ENCODE peak calls at places on chromosomes 5 and 9, in ten cellular contexts. One of them, this sample, is unnamed.

GRCh38 chr9:4334439-4334838 is 34.6 kb upstream of the GLIS3 start:
- DNase-seq in HFF-Myc: no peak
- DNase-seq in CD8-positive, alpha-beta T cell: no peak
- DNase-seq in astrocyte: peak; percentile 54
- DNase-seq in SK-N-SH: no peak
- DNase-seq in ovary: no peak
- DNase-seq in fibroblast of pulmonary artery: peak; percentile 54
- DNase-seq in naive thymus-derived CD4-positive, alpha-beta T cell: no peak
- DNase-seq in lower leg skin: no peak
- DNase-seq in esophagus muscularis mucosa: no peak
- DNase-seq in this sample: no peak

GRCh38 chr5:104266161-104266560 is 703.6 kb upstream of the NUDT12 start:
- DNase-seq in HFF-Myc: no peak
- DNase-seq in CD8-positive, alpha-beta T cell: no peak
- DNase-seq in astrocyte: peak; percentile 17
- DNase-seq in SK-N-SH: no peak
- DNase-seq in ovary: no peak
- DNase-seq in fibroblast of pulmonary artery: no peak
- DNase-seq in naive thymus-derived CD4-positive, alpha-beta T cell: no peak
- DNase-seq in lower leg skin: no peak
- DNase-seq in esophagus muscularis mucosa: no peak
- DNase-seq in this sample: no peak

GRCh38 chr9:134099123-134099761 is 31.4 kb upstream of the BRD3 start:
- DNase-seq in HFF-Myc: peak; percentile 16
- DNase-seq in CD8-positive, alpha-beta T cell: peak; percentile 24
- DNase-seq in astrocyte: no peak
- DNase-seq in SK-N-SH: no peak
- DNase-seq in ovary: no peak
- DNase-seq in fibroblast of pulmonary artery: peak; percentile 49
- DNase-seq in naive thymus-derived CD4-positive, alpha-beta T cell: peak; percentile 56
- DNase-seq in lower leg skin: peak; percentile 70
- DNase-seq in esophagus muscularis mucosa: no peak
- DNase-seq in this sample: peak; percentile 59

GRCh38 chr5:150219142-150219541 is 29.3 kb downstream of the SLC6A7 start:
- DNase-seq in HFF-Myc: no peak
- DNase-seq in CD8-positive, alpha-beta T cell: no peak
- DNase-seq in astrocyte: no peak
- DNase-seq in SK-N-SH: peak; percentile 50
- DNase-seq in ovary: no peak
- DNase-seq in fibroblast of pulmonary artery: peak; percentile 11
- DNase-seq in naive thymus-derived CD4-positive, alpha-beta T cell: no peak
- DNase-seq in lower leg skin: no peak
- DNase-seq in esophagus muscularis mucosa: no peak
- DNase-seq in this sample: no peak

GRCh38 chr9:32915802-32916201 is 85.6 kb downstream of the APTX start:
- DNase-seq in HFF-Myc: no peak
- DNase-seq in CD8-positive, alpha-beta T cell: no peak
- DNase-seq in astrocyte: no peak
- DNase-seq in SK-N-SH: no peak
- DNase-seq in ovary: no peak
- DNase-seq in fibroblast of pulmonary artery: no peak
- DNase-seq in naive thymus-derived CD4-positive, alpha-beta T cell: no peak
- DNase-seq in lower leg skin: no peak
- DNase-seq in esophagus muscularis mucosa: no peak
- DNase-seq in this sample: no peak

GRCh38 chr9:100167912-100168775 is 69.1 kb downstream of the INVS start:
- DNase-seq in HFF-Myc: no peak
- DNase-seq in CD8-positive, alpha-beta T cell: no peak
- DNase-seq in astrocyte: no peak
- DNase-seq in SK-N-SH: no peak
- DNase-seq in ovary: no peak
- DNase-seq in fibroblast of pulmonary artery: peak; percentile 16
- DNase-seq in naive thymus-derived CD4-positive, alpha-beta T cell: no peak
- DNase-seq in lower leg skin: no peak
- DNase-seq in esophagus muscularis mucosa: no peak
- DNase-seq in this sample: no peak

GRCh38 chr5:125042243-125042887 is 295.9 kb upstream of the ZNF608 start:
- DNase-seq in HFF-Myc: peak; percentile 71
- DNase-seq in CD8-positive, alpha-beta T cell: no peak
- DNase-seq in astrocyte: peak; percentile 80
- DNase-seq in SK-N-SH: no peak
- DNase-seq in ovary: no peak
- DNase-seq in fibroblast of pulmonary artery: peak; percentile 49
- DNase-seq in naive thymus-derived CD4-positive, alpha-beta T cell: no peak
- DNase-seq in lower leg skin: no peak
- DNase-seq in esophagus muscularis mucosa: no peak
- DNase-seq in this sample: no peak

GRCh38 chr9:129755151-129755550 is 2.3 kb upstream of the PTGES start:
- DNase-seq in HFF-Myc: no peak
- DNase-seq in CD8-positive, alpha-beta T cell: no peak
- DNase-seq in astrocyte: no peak
- DNase-seq in SK-N-SH: no peak
- DNase-seq in ovary: no peak
- DNase-seq in fibroblast of pulmonary artery: no peak
- DNase-seq in naive thymus-derived CD4-positive, alpha-beta T cell: no peak
- DNase-seq in lower leg skin: no peak
- DNase-seq in esophagus muscularis mucosa: no peak
- DNase-seq in this sample: no peak

GRCh38 chr5:68994645-68995044 is 99.2 kb upstream of the SLC30A5 start:
- DNase-seq in HFF-Myc: no peak
- DNase-seq in CD8-positive, alpha-beta T cell: no peak
- DNase-seq in astrocyte: no peak
- DNase-seq in SK-N-SH: peak; percentile 30
- DNase-seq in ovary: no peak
- DNase-seq in fibroblast of pulmonary artery: no peak
- DNase-seq in naive thymus-derived CD4-positive, alpha-beta T cell: no peak
- DNase-seq in lower leg skin: no peak
- DNase-seq in esophagus muscularis mucosa: no peak
- DNase-seq in this sample: no peak

GRCh38 chr5:154446183-154447073 is 631 bp downstream of the SAP30L start:
- DNase-seq in HFF-Myc: no peak
- DNase-seq in CD8-positive, alpha-beta T cell: peak; percentile 5
- DNase-seq in astrocyte: peak; percentile 59
- DNase-seq in SK-N-SH: peak; percentile 76
- DNase-seq in ovary: peak; percentile 55
- DNase-seq in fibroblast of pulmonary artery: peak; percentile 61
- DNase-seq in naive thymus-derived CD4-positive, alpha-beta T cell: peak; percentile 29
- DNase-seq in lower leg skin: peak; percentile 93
- DNase-seq in esophagus muscularis mucosa: peak; percentile 92
- DNase-seq in this sample: peak; percentile 34

GRCh38 chr9:87732756-87733155 is 6.8 kb downstream of the CTSL start:
- DNase-seq in HFF-Myc: no peak
- DNase-seq in CD8-positive, alpha-beta T cell: no peak
- DNase-seq in astrocyte: no peak
- DNase-seq in SK-N-SH: no peak
- DNase-seq in ovary: no peak
- DNase-seq in fibroblast of pulmonary artery: no peak
- DNase-seq in naive thymus-derived CD4-positive, alpha-beta T cell: no peak
- DNase-seq in lower leg skin: no peak
- DNase-seq in esophagus muscularis mucosa: no peak
- DNase-seq in this sample: no peak

GRCh38 chr5:127774221-127774620 is 71.0 kb downstream of the CCDC192 start:
- DNase-seq in HFF-Myc: no peak
- DNase-seq in CD8-positive, alpha-beta T cell: no peak
- DNase-seq in astrocyte: no peak
- DNase-seq in SK-N-SH: no peak
- DNase-seq in ovary: no peak
- DNase-seq in fibroblast of pulmonary artery: no peak
- DNase-seq in naive thymus-derived CD4-positive, alpha-beta T cell: no peak
- DNase-seq in lower leg skin: no peak
- DNase-seq in esophagus muscularis mucosa: no peak
- DNase-seq in this sample: no peak

GRCh38 chr5:127777957-127778356 is 74.8 kb downstream of the CCDC192 start:
- DNase-seq in HFF-Myc: no peak
- DNase-seq in CD8-positive, alpha-beta T cell: no peak
- DNase-seq in astrocyte: no peak
- DNase-seq in SK-N-SH: no peak
- DNase-seq in ovary: no peak
- DNase-seq in fibroblast of pulmonary artery: no peak
- DNase-seq in naive thymus-derived CD4-positive, alpha-beta T cell: no peak
- DNase-seq in lower leg skin: no peak
- DNase-seq in esophagus muscularis mucosa: no peak
- DNase-seq in this sample: no peak

GRCh38 chr5:127776477-127776876 is 73.3 kb downstream of the CCDC192 start:
- DNase-seq in HFF-Myc: no peak
- DNase-seq in CD8-positive, alpha-beta T cell: no peak
- DNase-seq in astrocyte: no peak
- DNase-seq in SK-N-SH: no peak
- DNase-seq in ovary: no peak
- DNase-seq in fibroblast of pulmonary artery: no peak
- DNase-seq in naive thymus-derived CD4-positive, alpha-beta T cell: no peak
- DNase-seq in lower leg skin: no peak
- DNase-seq in esophagus muscularis mucosa: no peak
- DNase-seq in this sample: no peak

GRCh38 chr5:127770272-127770671 is 67.1 kb downstream of the CCDC192 start:
- DNase-seq in HFF-Myc: no peak
- DNase-seq in CD8-positive, alpha-beta T cell: no peak
- DNase-seq in astrocyte: no peak
- DNase-seq in SK-N-SH: no peak
- DNase-seq in ovary: no peak
- DNase-seq in fibroblast of pulmonary artery: no peak
- DNase-seq in naive thymus-derived CD4-positive, alpha-beta T cell: no peak
- DNase-seq in lower leg skin: no peak
- DNase-seq in esophagus muscularis mucosa: no peak
- DNase-seq in this sample: no peak

DNA sequence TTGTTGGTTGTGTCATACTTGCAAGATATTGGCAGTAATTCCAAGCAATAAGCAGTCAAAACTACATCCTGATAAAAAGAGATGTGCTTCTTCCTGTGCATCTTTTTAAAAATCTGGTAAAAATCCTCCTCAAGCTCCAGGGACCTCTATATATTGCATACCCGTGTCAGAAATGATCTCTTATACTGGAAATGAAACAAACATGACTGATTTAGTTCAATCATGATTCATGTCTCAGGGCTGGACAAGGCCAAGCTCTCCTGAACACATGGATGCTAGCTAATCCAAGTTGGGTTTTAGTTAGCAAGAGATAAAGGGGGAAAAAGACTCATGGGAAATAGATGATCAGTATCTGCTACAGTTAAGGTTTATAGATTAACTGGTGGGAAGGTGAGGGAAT is 69.3 kb downstream of the CCDC192 start:
- DNase-seq in HFF-Myc: no peak
- DNase-seq in CD8-positive, alpha-beta T cell: no peak
- DNase-seq in astrocyte: no peak
- DNase-seq in SK-N-SH: no peak
- DNase-seq in ovary: no peak
- DNase-seq in fibroblast of pulmonary artery: no peak
- DNase-seq in naive thymus-derived CD4-positive, alpha-beta T cell: no peak
- DNase-seq in lower leg skin: no peak
- DNase-seq in esophagus muscularis mucosa: no peak
- DNase-seq in this sample: no peak
- H3K4me3 ChIP-seq in HFF-Myc: no peak overlapping the region
- H3K4me3 ChIP-seq in CD8-positive, alpha-beta T cell: no peak overlapping the region
- H3K4me3 ChIP-seq in astrocyte: no peak overlapping the region
- H3K4me3 ChIP-seq in SK-N-SH: no peak overlapping the region
- H3K4me3 ChIP-seq in ovary: no peak overlapping the region
- H3K4me3 ChIP-seq in fibroblast of pulmonary artery: no peak overlapping the region
- H3K4me3 ChIP-seq in naive thymus-derived CD4-positive, alpha-beta T cell: no peak overlapping the region
- H3K4me3 ChIP-seq in lower leg skin: no peak overlapping the region
- H3K4me3 ChIP-seq in esophagus muscularis mucosa: no peak overlapping the region
- H3K4me3 ChIP-seq in this sample: no peak overlapping the region

GRCh38 chr9:125759812-125760134 is 12.6 kb downstream of the PBX3 start:
- DNase-seq in HFF-Myc: no peak
- DNase-seq in CD8-positive, alpha-beta T cell: no peak
- DNase-seq in astrocyte: no peak
- DNase-seq in SK-N-SH: no peak
- DNase-seq in ovary: no peak
- DNase-seq in fibroblast of pulmonary artery: no peak
- DNase-seq in naive thymus-derived CD4-positive, alpha-beta T cell: no peak
- DNase-seq in lower leg skin: no peak
- DNase-seq in esophagus muscularis mucosa: no peak
- DNase-seq in this sample: no peak

GRCh38 chr9:125760537-125760936 is 13.4 kb downstream of the PBX3 start:
- DNase-seq in HFF-Myc: no peak
- DNase-seq in CD8-positive, alpha-beta T cell: no peak
- DNase-seq in astrocyte: no peak
- DNase-seq in SK-N-SH: no peak
- DNase-seq in ovary: no peak
- DNase-seq in fibroblast of pulmonary artery: no peak
- DNase-seq in naive thymus-derived CD4-positive, alpha-beta T cell: no peak
- DNase-seq in lower leg skin: no peak
- DNase-seq in esophagus muscularis mucosa: no peak
- DNase-seq in this sample: no peak

GRCh38 chr9:125758986-125759811 is 12.0 kb downstream of the PBX3 start:
- DNase-seq in HFF-Myc: no peak
- DNase-seq in CD8-positive, alpha-beta T cell: no peak
- DNase-seq in astrocyte: no peak
- DNase-seq in SK-N-SH: peak; percentile 12
- DNase-seq in ovary: no peak
- DNase-seq in fibroblast of pulmonary artery: no peak
- DNase-seq in naive thymus-derived CD4-positive, alpha-beta T cell: no peak
- DNase-seq in lower leg skin: no peak
- DNase-seq in esophagus muscularis mucosa: no peak
- DNase-seq in this sample: no peak

GRCh38 chr9:125763373-125763772 is 16.2 kb downstream of the PBX3 start:
- DNase-seq in HFF-Myc: no peak
- DNase-seq in CD8-positive, alpha-beta T cell: no peak
- DNase-seq in astrocyte: peak; percentile 62
- DNase-seq in SK-N-SH: peak; percentile 17
- DNase-seq in ovary: no peak
- DNase-seq in fibroblast of pulmonary artery: peak; percentile 65
- DNase-seq in naive thymus-derived CD4-positive, alpha-beta T cell: no peak
- DNase-seq in lower leg skin: no peak
- DNase-seq in esophagus muscularis mucosa: no peak
- DNase-seq in this sample: no peak

GRCh38 chr9:125761685-125762084 is 14.5 kb downstream of the PBX3 start:
- DNase-seq in HFF-Myc: no peak
- DNase-seq in CD8-positive, alpha-beta T cell: no peak
- DNase-seq in astrocyte: no peak
- DNase-seq in SK-N-SH: no peak
- DNase-seq in ovary: no peak
- DNase-seq in fibroblast of pulmonary artery: no peak
- DNase-seq in naive thymus-derived CD4-positive, alpha-beta T cell: no peak
- DNase-seq in lower leg skin: no peak
- DNase-seq in esophagus muscularis mucosa: no peak
- DNase-seq in this sample: no peak
- H3K4me3 ChIP-seq in HFF-Myc: no peak overlapping the region
- H3K4me3 ChIP-seq in CD8-positive, alpha-beta T cell: no peak overlapping the region
- H3K4me3 ChIP-seq in astrocyte: no peak overlapping the region
- H3K4me3 ChIP-seq in SK-N-SH: no peak overlapping the region
- H3K4me3 ChIP-seq in ovary: no peak overlapping the region
- H3K4me3 ChIP-seq in fibroblast of pulmonary artery: no peak overlapping the region
- H3K4me3 ChIP-seq in naive thymus-derived CD4-positive, alpha-beta T cell: no peak overlapping the region
- H3K4me3 ChIP-seq in lower leg skin: no peak overlapping the region
- H3K4me3 ChIP-seq in esophagus muscularis mucosa: no peak overlapping the region
- H3K4me3 ChIP-seq in this sample: no peak overlapping the region

GRCh38 chr9:14308751-14309140 is 5.2 kb downstream of the NFIB start:
- DNase-seq in HFF-Myc: no peak
- DNase-seq in CD8-positive, alpha-beta T cell: no peak
- DNase-seq in astrocyte: no peak
- DNase-seq in SK-N-SH: no peak
- DNase-seq in ovary: no peak
- DNase-seq in fibroblast of pulmonary artery: no peak
- DNase-seq in naive thymus-derived CD4-positive, alpha-beta T cell: no peak
- DNase-seq in lower leg skin: no peak
- DNase-seq in esophagus muscularis mucosa: no peak
- DNase-seq in this sample: no peak
- H3K4me3 ChIP-seq in HFF-Myc: no peak overlapping the region
- H3K4me3 ChIP-seq in CD8-positive, alpha-beta T cell: no peak overlapping the region
- H3K4me3 ChIP-seq in astrocyte: peak overlapping the region; percentile 3
- H3K4me3 ChIP-seq in SK-N-SH: peak overlapping the region; percentile 95
- H3K4me3 ChIP-seq in ovary: no peak overlapping the region
- H3K4me3 ChIP-seq in fibroblast of pulmonary artery: peak overlapping the region; percentile 99
- H3K4me3 ChIP-seq in naive thymus-derived CD4-positive, alpha-beta T cell: no peak overlapping the region
- H3K4me3 ChIP-seq in lower leg skin: no peak overlapping the region
- H3K4me3 ChIP-seq in esophagus muscularis mucosa: peak overlapping the region; percentile 74
- H3K4me3 ChIP-seq in this sample: no peak overlapping the region

GRCh38 chr5:122469520-122469919 is 157.5 kb downstream of the SNCAIP start:
- DNase-seq in HFF-Myc: no peak
- DNase-seq in CD8-positive, alpha-beta T cell: no peak
- DNase-seq in astrocyte: no peak
- DNase-seq in SK-N-SH: no peak
- DNase-seq in ovary: no peak
- DNase-seq in fibroblast of pulmonary artery: no peak
- DNase-seq in naive thymus-derived CD4-positive, alpha-beta T cell: no peak
- DNase-seq in lower leg skin: no peak
- DNase-seq in esophagus muscularis mucosa: no peak
- DNase-seq in this sample: no peak
- H3K4me3 ChIP-seq in HFF-Myc: no peak overlapping the region
- H3K4me3 ChIP-seq in CD8-positive, alpha-beta T cell: no peak overlapping the region
- H3K4me3 ChIP-seq in astrocyte: no peak overlapping the region
- H3K4me3 ChIP-seq in SK-N-SH: no peak overlapping the region
- H3K4me3 ChIP-seq in ovary: no peak overlapping the region
- H3K4me3 ChIP-seq in fibroblast of pulmonary artery: no peak overlapping the region
- H3K4me3 ChIP-seq in naive thymus-derived CD4-positive, alpha-beta T cell: no peak overlapping the region
- H3K4me3 ChIP-seq in lower leg skin: no peak overlapping the region
- H3K4me3 ChIP-seq in esophagus muscularis mucosa: no peak overlapping the region
- H3K4me3 ChIP-seq in this sample: no peak overlapping the region

This sample was measured in CD8-positive, alpha-beta memory T cell.